ENCODE peak calls at places on chromosomes 7 and 10, in six cellular contexts. One of them, this sample, is unnamed.

GRCh38 chr7:30901856-30902255 is 9.8 kb upstream of the AQP1 start:
- DNase-seq in upper lobe of right lung: no peak
- DNase-seq in esophagus squamous epithelium: no peak
- DNase-seq in colonic mucosa: no peak
- DNase-seq in left ventricle myocardium inferior: no peak
- DNase-seq in tibial artery: no peak
- DNase-seq in this sample: no peak

GRCh38 chr7:73827568-73828106 is 3.2 kb upstream of the CLDN4 start:
- DNase-seq in upper lobe of right lung: peak; percentile 89
- DNase-seq in esophagus squamous epithelium: no peak
- DNase-seq in colonic mucosa: peak; percentile 92
- DNase-seq in left ventricle myocardium inferior: no peak
- DNase-seq in tibial artery: no peak
- DNase-seq in this sample: no peak

GRCh38 chr7:157471259-157472125 is 134.7 kb downstream of the DNAJB6 start:
- DNase-seq in upper lobe of right lung: no peak
- DNase-seq in esophagus squamous epithelium: no peak
- DNase-seq in colonic mucosa: no peak
- DNase-seq in left ventricle myocardium inferior: no peak
- DNase-seq in tibial artery: no peak
- DNase-seq in this sample: peak; percentile 40

GRCh38 chr7:30436518-30436917 is 42.1 kb downstream of the NOD1 start:
- DNase-seq in upper lobe of right lung: no peak
- DNase-seq in esophagus squamous epithelium: no peak
- DNase-seq in colonic mucosa: no peak
- DNase-seq in left ventricle myocardium inferior: no peak
- DNase-seq in tibial artery: no peak
- DNase-seq in this sample: peak; percentile 35

GRCh38 chr7:129225206-129225930 is 538 bp downstream of the AHCYL2 start:
- DNase-seq in upper lobe of right lung: peak; percentile 84
- DNase-seq in esophagus squamous epithelium: no peak
- DNase-seq in colonic mucosa: peak; percentile 65
- DNase-seq in left ventricle myocardium inferior: peak; percentile 47
- DNase-seq in tibial artery: peak; percentile 73
- DNase-seq in this sample: peak; percentile 81

GRCh38 chr10:86292462-86293322 is 73.9 kb downstream of the GRID1 start:
- DNase-seq in upper lobe of right lung: peak; percentile 46
- DNase-seq in esophagus squamous epithelium: no peak
- DNase-seq in colonic mucosa: peak; percentile 13
- DNase-seq in left ventricle myocardium inferior: peak; percentile 24
- DNase-seq in tibial artery: peak; percentile 47
- DNase-seq in this sample: peak; percentile 30

GRCh38 chr7:46218461-46219202 is 297.6 kb upstream of the IGFBP3 start:
- DNase-seq in upper lobe of right lung: no peak
- DNase-seq in esophagus squamous epithelium: no peak
- DNase-seq in colonic mucosa: no peak
- DNase-seq in left ventricle myocardium inferior: no peak
- DNase-seq in tibial artery: no peak
- DNase-seq in this sample: no peak

GRCh38 chr7:116271980-116272886 is 61.9 kb downstream of the TES start:
- DNase-seq in upper lobe of right lung: no peak
- DNase-seq in esophagus squamous epithelium: no peak
- DNase-seq in colonic mucosa: peak; percentile 32
- DNase-seq in left ventricle myocardium inferior: no peak
- DNase-seq in tibial artery: peak; percentile 78
- DNase-seq in this sample: peak; percentile 90

GRCh38 chr10:133270204-133270603 is 6.5 kb downstream of the ADAM8 start:
- DNase-seq in upper lobe of right lung: no peak
- DNase-seq in esophagus squamous epithelium: no peak
- DNase-seq in colonic mucosa: no peak
- DNase-seq in left ventricle myocardium inferior: no peak
- DNase-seq in tibial artery: no peak
- DNase-seq in this sample: no peak

DNA sequence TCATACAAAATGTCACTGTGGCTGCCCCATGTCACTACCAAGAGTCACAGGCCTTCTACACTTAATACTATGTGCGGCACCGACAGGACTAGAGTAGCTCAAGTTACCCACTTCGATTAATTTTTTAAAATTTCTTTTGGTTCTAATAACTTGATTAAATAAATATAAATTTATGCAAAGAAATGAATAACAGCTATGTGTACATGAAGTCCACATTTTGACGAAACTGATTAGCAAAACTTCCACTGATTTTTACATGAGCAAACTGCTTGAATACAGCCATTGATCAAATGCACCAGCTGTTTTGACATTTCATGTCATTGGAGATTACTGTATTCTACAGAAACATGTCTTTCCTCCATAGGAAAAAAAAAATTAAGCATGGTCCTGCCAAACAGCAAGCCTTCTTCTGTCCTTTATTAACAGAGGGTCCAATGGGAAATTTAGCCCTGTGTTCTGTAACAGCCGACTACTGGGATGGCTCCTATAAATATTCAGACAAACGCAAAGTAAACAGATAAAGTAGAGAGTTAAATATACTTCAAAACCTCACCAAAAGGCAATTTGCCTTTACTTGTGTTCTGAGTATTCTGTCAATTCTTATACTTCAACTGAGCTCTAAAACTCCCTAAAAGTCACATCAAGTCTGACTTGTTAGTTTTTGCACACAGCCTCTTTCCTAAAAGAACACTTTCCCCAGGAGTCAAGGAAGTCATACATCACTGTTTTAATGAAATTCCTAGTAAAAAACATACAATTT is 3.2 kb downstream of the COBL start:
- DNase-seq in upper lobe of right lung: no peak
- DNase-seq in esophagus squamous epithelium: no peak
- DNase-seq in colonic mucosa: no peak
- DNase-seq in left ventricle myocardium inferior: no peak
- DNase-seq in tibial artery: no peak
- DNase-seq in this sample: no peak
- H3K27me3 ChIP-seq in upper lobe of right lung: peaks cover 11% of the 10 kb centered on the region
- H3K27me3 ChIP-seq in esophagus squamous epithelium: no peaks in the 10 kb centered on the region
- H3K27me3 ChIP-seq in colonic mucosa: peaks cover 4% of the 10 kb centered on the region
- H3K27me3 ChIP-seq in left ventricle myocardium inferior: peaks cover 43% of the 10 kb centered on the region
- H3K27me3 ChIP-seq in tibial artery: peaks cover 28% of the 10 kb centered on the region
- H3K27me3 ChIP-seq in this sample: peaks cover 3% of the 10 kb centered on the region

DNA sequence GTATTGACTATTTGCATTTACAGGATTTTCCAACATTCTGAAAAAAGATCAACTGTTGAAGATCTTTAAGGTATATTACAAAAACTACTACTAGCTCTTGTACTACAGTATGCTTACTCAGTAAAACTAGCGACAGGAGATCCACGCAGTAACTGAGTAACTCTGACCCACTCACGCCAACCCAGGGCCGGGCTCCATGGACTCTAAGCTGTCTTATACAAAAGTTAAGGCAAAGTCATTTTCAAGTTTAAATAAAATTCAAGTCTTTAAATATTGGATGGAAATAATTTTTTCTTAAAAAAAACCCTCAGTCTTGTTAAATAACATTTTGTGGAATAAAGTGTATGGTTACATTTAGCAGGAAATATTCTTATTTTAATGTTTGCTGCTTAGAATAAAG is 120.1 kb downstream of the LARP4B start:
- DNase-seq in upper lobe of right lung: no peak
- DNase-seq in esophagus squamous epithelium: no peak
- DNase-seq in colonic mucosa: no peak
- DNase-seq in left ventricle myocardium inferior: no peak
- DNase-seq in tibial artery: no peak
- DNase-seq in this sample: no peak
- H3K36me3 ChIP-seq in upper lobe of right lung: peaks cover 99% of the 10 kb centered on the region
- H3K36me3 ChIP-seq in esophagus squamous epithelium: peaks cover 100% of the 10 kb centered on the region
- H3K36me3 ChIP-seq in colonic mucosa: peaks cover 16% of the 10 kb centered on the region
- H3K36me3 ChIP-seq in left ventricle myocardium inferior: peaks cover 95% of the 10 kb centered on the region
- H3K36me3 ChIP-seq in tibial artery: peaks cover 98% of the 10 kb centered on the region
- H3K36me3 ChIP-seq in this sample: peaks cover 56% of the 10 kb centered on the region

GRCh38 chr10:131703941-131704340 is 196.9 kb upstream of the PPP2R2D start:
- DNase-seq in upper lobe of right lung: peak; percentile 23
- DNase-seq in esophagus squamous epithelium: no peak
- DNase-seq in colonic mucosa: no peak
- DNase-seq in left ventricle myocardium inferior: no peak
- DNase-seq in tibial artery: no peak
- DNase-seq in this sample: no peak
- H3K27me3 ChIP-seq in upper lobe of right lung: peaks cover 5% of the 10 kb centered on the region
- H3K27me3 ChIP-seq in esophagus squamous epithelium: no peaks in the 10 kb centered on the region
- H3K27me3 ChIP-seq in colonic mucosa: no peaks in the 10 kb centered on the region
- H3K27me3 ChIP-seq in left ventricle myocardium inferior: peaks cover 44% of the 10 kb centered on the region
- H3K27me3 ChIP-seq in tibial artery: peaks cover 9% of the 10 kb centered on the region
- H3K27me3 ChIP-seq in this sample: peaks cover 18% of the 10 kb centered on the region

GRCh38 chr7:140454657-140455015 is 24.7 kb downstream of the MKRN1 start:
- DNase-seq in upper lobe of right lung: no peak
- DNase-seq in esophagus squamous epithelium: no peak
- DNase-seq in colonic mucosa: no peak
- DNase-seq in left ventricle myocardium inferior: no peak
- DNase-seq in tibial artery: no peak
- DNase-seq in this sample: no peak

GRCh38 chr7:140456627-140457051 is 22.7 kb downstream of the MKRN1 start:
- DNase-seq in upper lobe of right lung: no peak
- DNase-seq in esophagus squamous epithelium: no peak
- DNase-seq in colonic mucosa: peak; percentile 69
- DNase-seq in left ventricle myocardium inferior: no peak
- DNase-seq in tibial artery: no peak
- DNase-seq in this sample: no peak

GRCh38 chr7:140458191-140458590 is 21.1 kb downstream of the MKRN1 start:
- DNase-seq in upper lobe of right lung: no peak
- DNase-seq in esophagus squamous epithelium: no peak
- DNase-seq in colonic mucosa: no peak
- DNase-seq in left ventricle myocardium inferior: no peak
- DNase-seq in tibial artery: no peak
- DNase-seq in this sample: no peak

GRCh38 chr7:140453273-140453672 is 26.0 kb downstream of the MKRN1 start:
- DNase-seq in upper lobe of right lung: no peak
- DNase-seq in esophagus squamous epithelium: no peak
- DNase-seq in colonic mucosa: no peak
- DNase-seq in left ventricle myocardium inferior: no peak
- DNase-seq in tibial artery: no peak
- DNase-seq in this sample: no peak

GRCh38 chr7:140455743-140456142 is 23.6 kb downstream of the MKRN1 start:
- DNase-seq in upper lobe of right lung: no peak
- DNase-seq in esophagus squamous epithelium: no peak
- DNase-seq in colonic mucosa: peak; percentile 64
- DNase-seq in left ventricle myocardium inferior: no peak
- DNase-seq in tibial artery: no peak
- DNase-seq in this sample: peak; percentile 22
- H3K36me3 ChIP-seq in upper lobe of right lung: peaks cover 80% of the 10 kb centered on the region
- H3K36me3 ChIP-seq in esophagus squamous epithelium: peaks cover 94% of the 10 kb centered on the region
- H3K36me3 ChIP-seq in colonic mucosa: peaks cover 14% of the 10 kb centered on the region
- H3K36me3 ChIP-seq in left ventricle myocardium inferior: peaks cover 86% of the 10 kb centered on the region
- H3K36me3 ChIP-seq in tibial artery: peaks cover 80% of the 10 kb centered on the region
- H3K36me3 ChIP-seq in this sample: peaks cover 42% of the 10 kb centered on the region

DNA sequence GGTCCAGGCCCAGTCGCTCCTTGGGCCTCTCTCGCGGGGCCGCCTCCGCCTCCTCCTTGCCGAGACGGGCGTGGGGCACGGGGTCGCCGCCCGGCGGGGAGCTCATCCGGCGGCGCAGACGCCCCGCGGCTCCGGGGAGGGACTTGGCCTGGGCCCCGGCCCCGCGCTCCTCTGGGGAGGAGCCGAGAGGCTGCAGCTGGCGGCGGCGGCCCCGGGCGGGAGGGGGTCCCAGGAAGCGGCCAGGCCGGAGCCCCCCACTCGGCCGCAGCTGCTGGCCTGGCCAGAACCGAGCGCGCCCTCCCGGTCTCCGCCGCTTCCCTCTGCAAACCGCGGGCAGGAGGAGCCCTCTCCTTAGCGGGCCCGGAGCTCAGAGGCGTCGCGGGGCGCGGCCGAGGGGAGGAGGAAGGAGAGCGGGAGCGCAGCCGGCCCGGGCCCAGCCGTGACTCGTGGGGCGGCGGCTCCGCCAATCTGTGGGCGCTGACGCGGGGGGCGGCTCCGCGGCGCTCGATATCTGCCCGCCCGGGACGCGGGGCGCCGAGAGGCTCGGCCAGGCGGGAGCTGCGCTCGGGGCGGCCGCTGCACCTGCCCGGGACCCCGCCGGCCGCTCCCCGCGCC is at the start of gene FAM20C:
- DNase-seq in upper lobe of right lung: peak; percentile 95
- DNase-seq in esophagus squamous epithelium: no peak
- DNase-seq in colonic mucosa: peak; percentile 79
- DNase-seq in left ventricle myocardium inferior: peak; percentile 89
- DNase-seq in tibial artery: peak; percentile 95
- DNase-seq in this sample: peak; percentile 95
- H3K27me3 ChIP-seq in upper lobe of right lung: no peaks in the 10 kb centered on the region
- H3K27me3 ChIP-seq in esophagus squamous epithelium: no peaks in the 10 kb centered on the region
- H3K27me3 ChIP-seq in colonic mucosa: peaks cover 21% of the 10 kb centered on the region
- H3K27me3 ChIP-seq in left ventricle myocardium inferior: no peaks in the 10 kb centered on the region
- H3K27me3 ChIP-seq in tibial artery: no peaks in the 10 kb centered on the region
- H3K27me3 ChIP-seq in this sample: no peaks in the 10 kb centered on the region

DNA sequence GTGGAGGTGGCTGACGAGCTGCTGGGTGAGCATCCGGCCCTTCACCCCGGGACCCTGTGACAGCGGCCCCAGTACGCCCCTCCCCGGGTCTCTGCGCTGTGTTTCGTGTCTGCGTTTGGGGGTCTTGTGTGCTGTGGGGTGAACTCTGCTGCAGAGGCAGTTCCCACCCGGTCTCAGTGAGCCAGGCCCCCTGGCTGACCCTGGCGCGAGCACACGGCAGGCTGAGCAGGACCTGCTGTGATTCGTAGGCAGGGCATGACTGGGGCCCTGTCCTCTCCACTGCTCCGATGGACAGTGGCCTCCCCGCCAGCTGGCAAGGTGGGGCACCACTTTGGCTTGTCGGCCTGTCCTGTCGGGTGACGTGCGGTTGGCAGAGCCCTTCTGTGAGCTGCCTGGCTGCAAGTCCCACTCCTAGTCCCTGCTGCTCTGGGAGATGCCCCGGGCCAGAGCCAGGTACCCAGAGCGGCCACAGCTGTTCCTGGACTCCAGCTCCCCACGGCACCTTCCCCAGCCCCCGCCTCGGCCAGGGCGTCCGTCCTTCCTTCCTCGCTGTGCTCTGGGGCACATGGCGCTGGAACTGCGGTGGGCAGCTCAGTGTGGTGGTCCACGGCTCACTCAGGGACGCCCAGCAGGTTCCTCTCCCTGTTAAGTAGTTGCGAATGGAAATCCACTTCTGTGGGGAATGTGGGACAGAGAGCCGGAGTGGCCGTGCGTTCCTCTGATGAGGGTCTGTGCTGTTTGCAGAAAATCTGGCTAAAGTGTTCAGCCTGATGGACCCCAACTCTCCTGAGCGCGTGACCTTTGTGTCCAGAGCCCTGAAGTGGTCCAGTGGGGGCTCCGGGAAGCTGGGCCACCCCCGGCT is 10.5 kb downstream of the GET4 start:
- DNase-seq in upper lobe of right lung: no peak
- DNase-seq in esophagus squamous epithelium: no peak
- DNase-seq in colonic mucosa: no peak
- DNase-seq in left ventricle myocardium inferior: peak; percentile 85
- DNase-seq in tibial artery: no peak
- DNase-seq in this sample: peak; percentile 53
- H3K36me3 ChIP-seq in upper lobe of right lung: peaks cover 43% of the 10 kb centered on the region
- H3K36me3 ChIP-seq in esophagus squamous epithelium: peaks cover 62% of the 10 kb centered on the region
- H3K36me3 ChIP-seq in colonic mucosa: peaks cover 16% of the 10 kb centered on the region
- H3K36me3 ChIP-seq in left ventricle myocardium inferior: peaks cover 51% of the 10 kb centered on the region
- H3K36me3 ChIP-seq in tibial artery: peaks cover 70% of the 10 kb centered on the region
- H3K36me3 ChIP-seq in this sample: peaks cover 37% of the 10 kb centered on the region

This sample was measured in sigmoid colon.